ENCODE peak calls at places on chromosomes 12 and 14, in six cellular contexts. Z is HepG2, K is HCT116, L is K562, J is H1, U is GM12878. I is an unnamed sample. For H3K36me3, the result is how much of the 10 kb centered on the place peaks cover.

GRCh38 chr12:120093336-120093591 is 23.3 kb downstream of the RAB35 start:
- DNase-seq in Z (no peak), K (no peak), L (no peak), J (no peak), U (no peak), I (no peak)

GRCh38 chr12:123840765-123841425 is 78.8 kb downstream of the DNAH10 start:
- DNase-seq in Z (no peak), K (no peak), L (no peak), J (no peak), U (no peak), I (no peak)

GRCh38 chr12:19198272-19198671 is 68.7 kb downstream of the PLEKHA5 start:
- DNase-seq in Z (no peak), K (no peak), L (no peak), J (no peak), U (no peak), I (peak)

GRCh38 chr14:52268191-52269061 is 928 bp downstream of the PTGDR start:
- DNase-seq in Z (no peak), K (no peak), L (no peak), J (peak), U (no peak), I (no peak)

GRCh38 chr12:92395322-92395721 is 249.7 kb upstream of the BTG1 start:
- DNase-seq in Z (no peak), K (no peak), L (no peak), J (no peak), U (no peak), I (no peak)

GRCh38 chr12:32025906-32026305 is 66.7 kb downstream of the RESF1 start:
- DNase-seq in Z (no peak), K (no peak), L (no peak), J (no peak), U (peak), I (no peak)

GRCh38 chr14:76666746-76667145 is 94.5 kb upstream of the VASH1 start:
- DNase-seq in Z (no peak), K (no peak), L (no peak), J (no peak), U (no peak), I (no peak)

GRCh38 chr12:193282-193681 is 20.7 kb downstream of the SLC6A12 start:
- DNase-seq in Z (no peak), K (no peak), L (no peak), J (no peak), U (no peak), I (no peak)

GRCh38 chr14:99216191-99216590 is 55.8 kb downstream of the BCL11B start:
- DNase-seq in Z (no peak), K (no peak), L (no peak), J (no peak), U (no peak), I (no peak)

GRCh38 chr12:110180591-110181005 is 56.4 kb downstream of the IFT81 start:
- DNase-seq in Z (no peak), K (no peak), L (no peak), J (no peak), U (no peak), I (no peak)

GRCh38 chr12:47214001-47214619 is 134.4 kb upstream of the AMIGO2 start:
- DNase-seq in Z (no peak), K (no peak), L (no peak), J (no peak), U (no peak), I (no peak)

GRCh38 chr12:112236386-112236785 is 111.0 kb downstream of the TRAFD1 start:
- DNase-seq in Z (no peak), K (no peak), L (no peak), J (no peak), U (no peak), I (no peak)

GRCh38 chr12:95498968-95499367 is 25.0 kb downstream of the METAP2 start:
- DNase-seq in Z (no peak), K (no peak), L (no peak), J (no peak), U (no peak), I (no peak)

GRCh38 chr12:95497031-95497430 is 23.1 kb downstream of the METAP2 start:
- DNase-seq in Z (no peak), K (no peak), L (no peak), J (no peak), U (no peak), I (no peak)

GRCh38 chr12:95494888-95495287 is 20.9 kb downstream of the METAP2 start:
- DNase-seq in Z (no peak), K (no peak), L (no peak), J (no peak), U (no peak), I (no peak)

GRCh38 chr12:95492462-95492861 is 18.5 kb downstream of the METAP2 start:
- DNase-seq in Z (peak), K (no peak), L (no peak), J (no peak), U (no peak), I (no peak)

DNA sequence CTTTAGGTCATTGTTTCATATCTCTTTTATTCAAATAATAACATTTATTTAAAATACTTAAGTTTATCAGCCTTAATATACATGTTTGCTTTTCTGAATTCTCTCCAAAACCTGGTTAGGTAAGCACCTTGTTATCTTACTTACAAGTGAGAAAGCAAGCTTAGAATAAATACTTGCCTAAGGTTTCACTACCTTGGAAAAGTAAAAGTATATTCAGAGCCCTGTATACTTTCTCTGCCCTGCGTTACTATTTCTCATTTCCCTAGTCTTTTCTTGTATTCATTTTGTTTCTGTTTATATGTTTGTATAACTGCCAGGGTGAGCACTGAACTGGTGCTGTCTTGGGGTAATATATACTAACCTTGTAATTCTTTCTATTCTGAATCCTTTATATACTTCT is 21.5 kb downstream of the METAP2 start:
- DNase-seq in Z (no peak), K (no peak), L (no peak), J (no peak), U (no peak), I (no peak)
- H3K36me3 ChIP-seq in Z (under half), K (under half), L (half or more), J (under half), U (under half), I (half or more)

GRCh38 chr14:69650948-69651369 is 39.6 kb downstream of the SUSD6 start:
- DNase-seq in Z (no peak), K (no peak), L (no peak), J (no peak), U (no peak), I (no peak)
- TF ChIP-seq ZNF274 in Z (no peak), K (no peak), L (no peak), J (no peak), U (no peak), I (no peak)

GRCh38 chr14:65720171-65720570 is 307.6 kb downstream of the FUT8 start:
- DNase-seq in Z (no peak), K (no peak), L (no peak), J (no peak), U (no peak), I (no peak)
- H3K4me3 ChIP-seq in Z (no peak), K (no peak), L (no peak), J (no peak), U (no peak), I (no peak)

DNA sequence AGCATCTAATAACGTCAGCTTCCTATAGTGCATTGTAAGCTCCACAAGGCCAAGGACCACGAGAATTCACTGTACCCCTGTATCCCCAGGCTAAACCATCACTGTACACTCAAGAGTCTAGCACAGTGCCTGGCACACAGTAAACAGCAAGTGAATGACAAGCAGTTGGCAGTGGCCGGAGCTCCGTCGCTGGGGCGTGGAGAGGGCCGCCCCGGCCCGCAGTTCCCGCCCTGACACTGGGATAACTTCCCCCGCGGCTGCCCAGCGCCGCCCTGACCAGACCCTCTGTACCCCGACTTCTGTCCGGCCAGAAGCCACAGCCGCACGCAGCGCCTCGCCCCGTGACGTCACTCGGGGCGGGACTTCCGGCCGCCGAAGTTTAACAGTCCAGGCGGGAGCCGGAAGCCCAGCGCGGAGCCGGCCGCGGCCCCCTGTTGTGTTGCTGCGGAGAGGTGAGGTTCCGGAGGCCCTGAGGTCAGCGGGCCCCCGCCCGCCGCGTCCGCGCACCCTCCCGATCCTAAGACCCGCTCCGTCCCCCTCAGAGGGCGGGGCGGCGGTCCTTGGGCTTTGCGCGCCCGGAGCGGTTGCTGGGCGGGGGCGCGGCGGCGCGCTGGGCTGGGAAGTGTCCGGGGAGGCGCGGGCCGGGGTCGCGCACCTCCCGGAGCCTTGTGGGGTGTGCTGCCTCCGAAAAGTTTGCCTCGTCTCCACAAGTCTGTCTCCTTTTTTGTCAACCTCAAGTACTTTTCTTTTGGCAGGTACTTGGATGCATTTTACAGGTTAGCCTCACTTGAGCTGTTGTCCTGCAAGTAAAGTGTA is at the start of gene NEDD1:
- DNase-seq in Z (peak), K (peak), L (peak), J (peak), U (no peak), I (peak)
- H3K36me3 ChIP-seq in Z (under half), K (under half), L (under half), J (under half), U (under half), I (under half)

GRCh38 chr12:96323906-96324305 is 76.3 kb downstream of the CDK17 start:
- DNase-seq in Z (no peak), K (no peak), L (no peak), J (no peak), U (no peak), I (no peak)
- TF ChIP-seq ZNF274 in Z (no peak), K (no peak), L (no peak), J (no peak), U (no peak), I (no peak)

DNA sequence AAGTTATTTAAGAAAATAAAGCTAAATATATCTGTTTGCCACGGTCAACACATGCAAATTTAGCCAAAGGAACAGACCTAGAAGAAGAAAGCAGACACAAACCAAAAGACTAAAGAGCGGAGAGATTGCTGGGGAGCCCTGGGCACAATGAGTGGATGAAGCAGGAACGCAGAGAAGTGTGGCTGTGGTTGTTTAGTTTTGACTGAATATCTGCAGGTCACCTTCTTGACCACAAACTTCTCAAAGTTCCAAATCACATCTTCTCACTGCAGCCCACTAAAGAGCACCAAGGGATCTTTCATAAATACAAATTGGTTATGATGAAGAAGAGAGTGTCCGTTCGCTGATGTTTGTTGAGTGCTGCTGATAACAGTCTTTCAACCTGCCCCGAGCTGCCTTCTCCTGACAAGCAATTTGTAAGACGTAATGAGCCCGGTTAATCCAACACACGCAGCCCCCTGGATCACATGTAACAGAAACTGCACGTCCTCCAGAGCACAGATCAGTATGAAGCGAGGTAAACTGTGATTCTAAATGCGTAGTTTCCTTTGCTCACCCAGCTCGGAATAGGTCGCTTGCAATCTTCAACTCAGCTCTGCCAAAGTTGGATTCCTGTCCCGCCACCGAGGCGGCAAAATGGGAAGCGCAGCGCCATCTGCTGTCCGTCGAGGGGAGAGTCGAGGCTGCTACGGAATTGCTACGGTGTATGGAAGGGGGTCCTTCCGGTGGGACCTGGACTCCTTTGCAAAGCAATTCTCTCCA is 120.8 kb downstream of the GXYLT1 start:
- DNase-seq in Z (peak), K (peak), L (peak), J (peak), U (peak), I (peak)
- H3K4me3 ChIP-seq in Z (no peak), K (peak), L (no peak), J (peak), U (no peak), I (no peak)

GRCh38 chr12:49974677-49975369 is 2.1 kb downstream of the AQP6 start:
- DNase-seq in Z (no peak), K (no peak), L (no peak), J (no peak), U (no peak), I (no peak)

GRCh38 chr12:49974231-49974675 is 1.5 kb downstream of the AQP6 start:
- DNase-seq in Z (peak), K (no peak), L (peak), J (peak), U (no peak), I (no peak)

GRCh38 chr12:49975370-49975761 is 2.6 kb downstream of the AQP6 start:
- DNase-seq in Z (no peak), K (no peak), L (no peak), J (peak), U (no peak), I (no peak)

GRCh38 chr12:49979061-49979586 is 6.4 kb downstream of the AQP6 start:
- DNase-seq in Z (no peak), K (no peak), L (no peak), J (no peak), U (no peak), I (no peak)

GRCh38 chr12:49976547-49976946 is 3.8 kb downstream of the AQP6 start:
- DNase-seq in Z (no peak), K (no peak), L (no peak), J (no peak), U (no peak), I (no peak)
- H3K36me3 ChIP-seq in Z (under half), K (under half), L (under half), J (under half), U (under half), I (under half)

I was measured in NT2/D1.